ENCODE peak calls at places on chromosomes 16 and 17, in five cellular contexts. U is CD8-positive, alpha-beta memory T cell; F is stimulated activated CD8-positive, alpha-beta memory T cell treated with anti-CD3 and anti-CD28 coated beads, Interleukin-12 subunit alpha, Interleukin-12 subunit beta, amount 100 ng/mL, for 1 hour; S is NCI-H69; R is retina. B is an unnamed sample.

GRCh38 chr16:4086153-4086552 is 30.1 kb downstream of the ADCY9 start:
- DNase-seq in S (no peak), R (no peak), U (no peak), F (no peak), B (no peak)

GRCh38 chr16:21167929-21168602 is 9.6 kb downstream of the LDAF1 start:
- DNase-seq in S (peak), R (no peak), F (no peak), U (no peak), B (no peak)

GRCh38 chr16:67563708-67564468 is 1.6 kb downstream of the CTCF start:
- DNase-seq in U (no peak), R (no peak), F (no peak), S (peak), B (no peak)

GRCh38 chr17:80477647-80478478 is 1.5 kb upstream of the NPTX1 start:
- DNase-seq in S (peak), R (peak), F (no peak), U (peak), B (peak)

GRCh38 chr16:83890359-83890758 is 8.6 kb upstream of the MLYCD start:
- DNase-seq in U (no peak), R (no peak), F (no peak), S (no peak), B (no peak)

GRCh38 chr16:814974-815373 is 14.4 kb upstream of the GNG13 start:
- DNase-seq in U (no peak), S (no peak), R (no peak), F (no peak), B (no peak)

GRCh38 chr16:3580686-3581085 is 3.5 kb upstream of the NLRC3 start:
- DNase-seq in S (no peak), F (no peak), R (peak), U (no peak), B (no peak)

GRCh38 chr16:66617010-66617434 is 12.5 kb downstream of the CMTM3 start:
- DNase-seq in S (no peak), F (no peak), U (no peak), R (no peak), B (no peak)

GRCh38 chr17:17141860-17142552 is 64.1 kb downstream of the PLD6 start:
- DNase-seq in S (no peak), F (no peak), U (peak), R (peak), B (peak)

GRCh38 chr17:77096570-77097214 is 44.1 kb upstream of the SEC14L1 start:
- DNase-seq in S (peak), U (peak), F (no peak), R (no peak), B (no peak)

GRCh38 chr17:71188811-71189492 is 931.9 kb upstream of the SOX9 start:
- DNase-seq in R (no peak), F (no peak), S (no peak), U (no peak), B (no peak)

GRCh38 chr16:72129976-72130656 is 36.5 kb downstream of the DHX38 start:
- DNase-seq in U (no peak), R (no peak), S (no peak), F (no peak), B (no peak)

GRCh38 chr17:57739402-57740224 is 5.5 kb downstream of the CCDC182 start:
- DNase-seq in F (no peak), U (peak), S (peak), R (peak), B (no peak)

GRCh38 chr17:68428498-68429172 is 28.7 kb downstream of the WIPI1 start:
- DNase-seq in U (no peak), F (no peak), S (peak), R (no peak), B (no peak)

GRCh38 chr17:44969144-44969780 is 1.2 kb upstream of the C1QL1 start:
- DNase-seq in S (no peak), R (no peak), F (no peak), U (no peak), B (no peak)

GRCh38 chr16:86925067-86925791 is 346.9 kb downstream of the FOXL1 start:
- DNase-seq in F (no peak), R (peak), S (no peak), U (no peak), B (no peak)

GRCh38 chr17:63697341-63698286 is 2.3 kb downstream of the LIMD2 start:
- DNase-seq in U (peak), F (no peak), S (peak), R (peak), B (peak)

GRCh38 chr17:28953444-28954118 is 2.3 kb upstream of the PHF12 start:
- DNase-seq in U (peak), R (peak), S (peak), F (peak), B (peak)

GRCh38 chr17:70099884-70100283 is 24.9 kb downstream of the KCNJ16 start:
- DNase-seq in R (no peak), F (no peak), S (peak), U (no peak), B (no peak)

GRCh38 chr17:31858647-31859486 is at the start of gene COPRS:
- DNase-seq in U (peak), F (peak), S (peak), R (peak), B (peak)